ENCODE peak calls at places on chromosomes 3 and 15, in ten cellular contexts. F is HEK293T; G is aorta; A is T1000; Y is activated T-cell treated with anti-CD3 and anti-CD28 coated beads, Interleukin-2, amount 50 U/mL, for 72 hours; V is SHP77; B is NCI-H2029 treated with DMSO at 0.1 percent for 48 hours; M is neural crest cell; L is G401; T is central memory CD8-positive, alpha-beta T cell. N is an unnamed sample.

GRCh38 chr3:5053021-5053831 is 68.9 kb upstream of the ARL8B start:
- DNase-seq in L (peak), Y (no peak), M (no peak), V (no peak), B (no peak), A (no peak), T (no peak), G (peak), F (no peak), N (no peak)

GRCh38 chr3:62139957-62140356 is 233.4 kb downstream of the FEZF2 start:
- DNase-seq in T (no peak), F (no peak), Y (no peak), L (no peak), A (no peak), G (peak), B (no peak), M (no peak), V (no peak), N (no peak)

GRCh38 chr3:134904796-134905646 is 110.0 kb downstream of the EPHB1 start:
- DNase-seq in G (no peak), M (no peak), B (no peak), Y (no peak), A (no peak), V (no peak), L (no peak), F (no peak), T (no peak), N (no peak)

GRCh38 chr3:180617049-180617448 is 15.1 kb downstream of the TTC14 start:
- DNase-seq in T (no peak), M (no peak), B (no peak), A (no peak), G (no peak), L (no peak), V (no peak), F (no peak), Y (no peak), N (no peak)

GRCh38 chr3:35944915-35945710 is 305.8 kb downstream of the ARPP21 start:
- DNase-seq in V (no peak), B (no peak), T (no peak), G (no peak), M (no peak), Y (no peak), A (no peak), L (no peak), F (no peak), N (peak)

GRCh38 chr3:100047455-100048141 is 66.7 kb downstream of the FILIP1L start:
- DNase-seq in F (no peak), A (no peak), L (no peak), Y (no peak), T (no peak), G (peak), V (peak), M (peak), B (no peak), N (peak)

GRCh38 chr15:58528197-58528870 is 96.5 kb downstream of the LIPC start:
- DNase-seq in Y (no peak), M (no peak), L (no peak), G (no peak), V (no peak), B (no peak), T (no peak), A (no peak), F (no peak), N (no peak)

GRCh38 chr3:173624086-173624485 is 226.5 kb downstream of the NLGN1 start:
- DNase-seq in G (no peak), L (no peak), T (no peak), V (no peak), M (no peak), B (no peak), Y (no peak), F (no peak), A (no peak), N (no peak)

GRCh38 chr3:143970773-143971366 is 753 bp upstream of the DIPK2A start:
- DNase-seq in L (peak), T (peak), Y (peak), F (peak), V (peak), G (peak), A (no peak), M (peak), B (no peak), N (peak)

GRCh38 chr3:33372218-33373081 is 67.8 kb downstream of the UBP1 start:
- DNase-seq in L (peak), F (peak), T (no peak), B (peak), V (peak), M (peak), A (peak), Y (peak), G (no peak), N (peak)

GRCh38 chr3:46716461-46717441 is 918 bp downstream of the PRSS50 start:
- DNase-seq in A (no peak), T (no peak), L (no peak), V (no peak), Y (no peak), B (no peak), F (no peak), M (no peak), G (peak), N (no peak)

GRCh38 chr3:44130249-44130648 is 111.4 kb upstream of the TOPAZ1 start:
- DNase-seq in V (no peak), T (no peak), F (no peak), B (no peak), G (no peak), Y (peak), A (no peak), M (no peak), L (no peak), N (no peak)

GRCh38 chr3:195774917-195775316 is 36.8 kb downstream of the MUC4 start:
- DNase-seq in G (peak), F (peak), V (no peak), T (no peak), B (no peak), A (no peak), Y (peak), L (peak), M (peak), N (no peak)

GRCh38 chr3:48247401-48247807 is 6.5 kb downstream of the ZNF589 start:
- DNase-seq in T (no peak), M (no peak), V (no peak), G (no peak), B (no peak), Y (no peak), A (no peak), L (no peak), F (no peak), N (peak)

GRCh38 chr3:172373912-172374311 is 74.3 kb downstream of the GHSR start:
- DNase-seq in A (no peak), L (no peak), V (no peak), G (no peak), Y (no peak), T (no peak), F (no peak), B (no peak), M (no peak), N (no peak)

GRCh38 chr15:33547876-33548275 is 237.1 kb downstream of the RYR3 start:
- DNase-seq in M (peak), A (no peak), V (no peak), F (peak), T (no peak), B (no peak), L (no peak), Y (no peak), G (peak), N (peak)

GRCh38 chr15:58748040-58748786 is 1.3 kb downstream of the ADAM10 start:
- DNase-seq in L (no peak), M (no peak), B (no peak), Y (peak), T (no peak), F (no peak), A (no peak), V (no peak), G (no peak), N (peak)

GRCh38 chr3:109050591-109051167 is 67.3 kb downstream of the MORC1 start:
- DNase-seq in B (peak), T (no peak), F (peak), L (no peak), A (no peak), Y (peak), M (no peak), G (no peak), V (peak), N (peak)

GRCh38 chr3:49124991-49125670 is 4.5 kb upstream of the USP19 start:
- DNase-seq in A (no peak), G (no peak), L (peak), Y (no peak), F (no peak), T (no peak), M (no peak), V (no peak), B (no peak), N (no peak)

GRCh38 chr15:60520041-60520824 is 41.3 kb upstream of the ICE2 start:
- DNase-seq in Y (peak), A (no peak), M (no peak), B (no peak), L (no peak), V (no peak), T (no peak), F (no peak), G (no peak), N (peak)

GRCh38 chr3:132911741-132912415 is 126.3 kb upstream of the TMEM108 start:
- DNase-seq in M (no peak), F (no peak), Y (no peak), T (no peak), G (no peak), A (no peak), L (no peak), V (no peak), B (no peak), N (no peak)